ENCODE peak calls at places on chromosomes 4 and X, in four cellular contexts. N is choroid plexus epithelial cell, O is cardiac fibroblast, M is astrocyte. Q is an unnamed sample.

GRCh38 chrX:139382529-139382928 is 148.0 kb upstream of the F9 start:
- DNase-seq in N (no peak), O (no peak), M (no peak), Q (no peak)

GRCh38 chr4:163693776-163694175 is 199.3 kb downstream of the TMA16 start:
- DNase-seq in N (peak; percentile 72), O (peak; percentile 49), M (peak; percentile 92), Q (no peak)

GRCh38 chr4:186400676-186401075 is 134.7 kb downstream of the F11 start:
- DNase-seq in N (peak; percentile 31), O (peak; percentile 55), M (no peak), Q (no peak)

GRCh38 chrX:44913656-44914531 is 40.9 kb downstream of the KDM6A start:
- DNase-seq in N (no peak), O (no peak), M (no peak), Q (no peak)

GRCh38 chr4:113539408-113539807 is 222.1 kb downstream of the CAMK2D start:
- DNase-seq in N (peak; percentile 64), O (peak; percentile 89), M (peak; percentile 79), Q (no peak)

GRCh38 chr4:16617416-16617815 is 281.0 kb downstream of the LDB2 start:
- DNase-seq in N (peak; percentile 88), O (peak; percentile 65), M (peak; percentile 38), Q (no peak)

GRCh38 chr4:93633721-93634120 is 194.8 kb upstream of the ATOH1 start:
- DNase-seq in N (no peak), O (no peak), M (no peak), Q (no peak)

GRCh38 chr4:171651071-171651470 is 162.1 kb upstream of the GALNTL6 start:
- DNase-seq in N (no peak), O (no peak), M (no peak), Q (no peak)

GRCh38 chr4:88991746-88992145 is 65.2 kb downstream of the FAM13A start:
- DNase-seq in N (peak; percentile 33), O (no peak), M (peak; percentile 71), Q (no peak)

GRCh38 chr4:71941001-71941400 is 90.8 kb upstream of the NPFFR2 start:
- DNase-seq in N (peak; percentile 4), O (peak; percentile 43), M (peak; percentile 3), Q (peak; percentile 20)

GRCh38 chr4:140176735-140177134 is 22.8 kb upstream of the MAML3 start:
- DNase-seq in N (peak; percentile 62), O (peak; percentile 58), M (peak; percentile 67), Q (no peak)

GRCh38 chr4:66653937-66654336 is 891.4 kb downstream of the CENPC start:
- DNase-seq in N (peak; percentile 7), O (no peak), M (peak; percentile 25), Q (no peak)

GRCh38 chr4:171983935-171984805 is 171.0 kb downstream of the GALNTL6 start:
- DNase-seq in N (peak; percentile 48), O (no peak), M (no peak), Q (no peak)

GRCh38 chr4:80452055-80452454 is 116.5 kb downstream of the CFAP299 start:
- DNase-seq in N (no peak), O (no peak), M (no peak), Q (no peak)

GRCh38 chr4:72896515-72896914 is 173.0 kb downstream of the COX18 start:
- DNase-seq in N (peak; percentile 91), O (peak; percentile 85), M (peak; percentile 91), Q (no peak)

GRCh38 chr4:42655921-42656735 is 777 bp downstream of the ATP8A1 start:
- DNase-seq in N (peak; percentile 7), O (no peak), M (no peak), Q (peak; percentile 67)

GRCh38 chrX:63282077-63282476 is 69.1 kb downstream of the SPIN4 start:
- DNase-seq in N (no peak), O (no peak), M (no peak), Q (no peak)

GRCh38 chr4:65023877-65024670 is 614.8 kb upstream of the TECRL start:
- DNase-seq in N (no peak), O (no peak), M (no peak), Q (peak; percentile 21)
- H3K4me3 ChIP-seq in N (no peak overlapping the region), O (no peak overlapping the region), M (no peak overlapping the region), Q (peak overlapping the region; percentile 68)

GRCh38 chrX:110002300-110003166 is at the start of gene TMEM164:
- DNase-seq in N (peak; percentile 75), O (peak; percentile 74), M (peak; percentile 66), Q (peak; percentile 81)

GRCh38 chrX:110006161-110006560 is 3.2 kb downstream of the TMEM164 start:
- DNase-seq in N (no peak), O (no peak), M (no peak), Q (no peak)

GRCh38 chrX:110003167-110004156 is 548 bp downstream of the TMEM164 start:
- DNase-seq in N (no peak), O (no peak), M (no peak), Q (no peak)

GRCh38 chrX:110004970-110005369 is 2.1 kb downstream of the TMEM164 start:
- DNase-seq in N (no peak), O (no peak), M (no peak), Q (no peak)

DNA sequence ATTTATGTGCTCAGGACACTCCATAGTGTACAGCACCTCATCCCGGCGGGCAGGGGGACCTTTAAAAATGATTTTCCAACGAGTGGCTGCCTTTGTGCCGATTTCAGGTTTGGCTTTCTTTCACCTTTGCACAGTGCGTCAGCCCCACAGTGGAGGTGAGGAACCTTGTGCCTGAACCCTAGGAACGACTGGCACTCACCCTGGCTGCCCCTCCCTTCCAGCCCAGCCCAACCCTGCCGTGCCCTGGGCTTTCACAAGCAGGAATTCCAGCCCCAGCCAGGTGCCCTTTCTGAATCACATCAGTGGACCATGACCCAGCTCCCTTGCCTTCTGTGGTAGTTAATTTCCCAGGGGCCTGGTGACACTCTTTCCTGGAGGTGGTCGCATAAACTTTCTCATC is 1.3 kb downstream of the TMEM164 start:
- DNase-seq in N (no peak), O (no peak), M (no peak), Q (no peak)
- H3K4me3 ChIP-seq in N (no peak overlapping the region), O (peak overlapping the region; percentile 71), M (no peak overlapping the region), Q (no peak overlapping the region)

GRCh38 chrX:57596109-57596870 is 4.5 kb downstream of the ZXDB start:
- DNase-seq in N (no peak), O (peak; percentile 28), M (no peak), Q (no peak)

DNA sequence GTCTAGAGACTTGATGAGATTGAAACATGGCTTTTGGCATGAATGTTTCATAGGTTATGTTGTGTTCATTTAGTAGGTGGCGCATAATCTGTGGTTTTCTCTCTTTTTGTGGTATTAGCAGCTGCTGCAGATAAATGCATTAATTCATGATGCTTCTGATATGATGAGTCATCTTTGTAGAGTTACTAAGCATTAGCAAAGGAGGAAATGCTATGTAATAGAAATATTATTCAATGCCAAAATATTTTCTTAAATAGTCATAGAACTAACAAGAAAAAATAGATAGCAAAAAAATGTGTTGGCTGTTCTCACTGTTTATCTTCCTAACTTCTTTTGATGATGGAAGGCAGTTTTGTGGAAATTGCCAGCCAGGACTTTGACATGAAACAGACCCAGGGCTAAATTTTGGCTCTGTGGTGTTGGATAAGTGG is 3.6 kb downstream of the ZXDB start:
- DNase-seq in N (peak; percentile 80), O (peak; percentile 84), M (peak; percentile 90), Q (no peak)
- H3K4me3 ChIP-seq in N (peak overlapping the region; percentile 3), O (peak overlapping the region; percentile 47), M (peak overlapping the region; percentile 41), Q (peak overlapping the region; percentile 56)

DNA sequence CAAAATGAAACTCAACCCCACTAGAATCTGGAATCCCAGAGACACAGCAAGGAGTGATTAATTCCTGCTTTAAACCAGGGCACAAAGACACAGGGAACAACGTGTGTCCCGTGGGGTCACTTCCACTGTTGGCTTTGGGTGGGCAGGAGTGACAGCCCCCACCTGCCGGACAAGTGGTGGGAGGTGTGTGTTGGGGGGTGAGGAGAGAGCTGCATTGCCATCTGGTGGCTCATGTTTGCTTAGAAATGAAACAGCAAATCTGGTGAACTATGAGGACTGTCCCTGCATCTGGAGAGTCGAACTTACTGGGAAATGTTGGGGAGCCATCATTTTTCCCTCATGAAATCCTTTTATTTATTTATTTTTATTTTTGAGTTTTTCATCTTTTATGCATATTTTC is 75.9 kb upstream of the AFAP1 start:
- DNase-seq in N (peak; percentile 35), O (peak; percentile 44), M (no peak), Q (peak; percentile 40)
- H3K4me3 ChIP-seq in N (no peak overlapping the region), O (peak overlapping the region; percentile 34), M (no peak overlapping the region), Q (peak overlapping the region; percentile 47)

GRCh38 chrX:132488092-132488749 is 617 bp downstream of the MBNL3 start:
- DNase-seq in N (peak; percentile 37), O (peak; percentile 57), M (peak; percentile 7), Q (no peak)
- H3K4me3 ChIP-seq in N (peak overlapping the region; percentile 65), O (peak overlapping the region; percentile 63), M (peak overlapping the region; percentile 63), Q (peak overlapping the region; percentile 55)

DNA sequence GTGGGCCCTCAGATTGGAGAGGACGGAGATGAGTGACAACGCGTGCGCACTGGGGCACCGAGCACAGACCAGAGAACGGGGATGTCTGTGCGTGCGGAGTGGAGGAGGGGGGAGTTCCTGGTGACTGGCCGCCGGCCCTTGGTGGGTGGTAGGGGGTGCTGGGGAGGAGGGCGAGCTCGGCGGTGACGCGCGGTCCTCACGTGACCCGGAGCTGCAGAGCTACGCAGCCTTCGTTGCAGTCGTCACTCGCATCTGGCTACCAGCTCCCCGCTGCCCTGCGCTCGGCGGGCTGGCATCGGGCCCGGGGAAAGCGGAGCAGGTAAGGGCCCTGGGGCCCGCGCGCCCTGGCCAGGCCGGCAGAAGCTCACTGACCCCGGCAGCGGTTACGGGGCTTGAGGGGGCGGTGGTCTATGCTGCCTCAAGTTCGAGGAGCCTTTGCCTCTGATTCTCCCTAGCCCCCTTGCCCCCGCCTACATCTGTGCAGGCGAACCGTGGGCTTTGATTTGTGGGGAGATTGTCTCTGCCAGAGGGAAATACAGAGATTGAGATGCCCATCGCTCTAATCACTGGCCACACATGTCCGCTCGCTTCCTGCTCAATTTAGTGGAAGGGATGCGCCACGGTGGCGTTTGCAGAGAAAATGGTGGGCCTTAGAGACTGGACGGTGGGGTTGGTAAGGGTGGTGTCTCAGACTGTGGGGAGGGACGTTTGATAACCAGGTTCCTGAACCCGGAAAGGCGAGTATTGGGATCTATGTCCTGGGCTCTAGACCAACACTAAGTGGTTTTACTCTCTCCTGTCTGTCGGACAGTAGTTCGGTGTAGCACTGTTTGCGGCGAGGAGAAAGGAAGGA is at the start of gene ARMCX4:
- DNase-seq in N (peak; percentile 60), O (peak; percentile 40), M (peak; percentile 61), Q (peak; percentile 88)
- H3K4me3 ChIP-seq in N (peak within 1 kb of the TSS; percentile 65), O (peak within 1 kb of the TSS; percentile 62), M (peak within 1 kb of the TSS; percentile 83), Q (peak within 1 kb of the TSS; percentile 82)

GRCh38 chrX:41688835-41689234 is at the start of gene GPR34:
- DNase-seq in N (no peak), O (no peak), M (no peak), Q (no peak)
- H3K4me3 ChIP-seq in N (no peak within 1 kb of the TSS), O (no peak within 1 kb of the TSS), M (no peak within 1 kb of the TSS), Q (no peak within 1 kb of the TSS)

Q was measured in BE2C.